ENCODE peak calls at places on chromosomes 16 and 17, in five cellular contexts. One of them, this sample, is unnamed.

GRCh38 chr17:19714542-19715411 is 1.6 kb downstream of the SLC47A2 start:
- DNase-seq in ovary: no peak
- DNase-seq in stomach: no peak
- DNase-seq in tibial nerve: no peak
- DNase-seq in adrenal gland: no peak
- DNase-seq in this sample: no peak

GRCh38 chr16:31182391-31182790 is 2.5 kb downstream of the FUS start:
- DNase-seq in adrenal gland: no peak
- DNase-seq in stomach: no peak
- DNase-seq in tibial nerve: no peak
- DNase-seq in ovary: no peak
- DNase-seq in this sample: no peak

GRCh38 chr16:88290850-88291830 is 91.6 kb upstream of the ZNF469 start:
- DNase-seq in ovary: no peak
- DNase-seq in tibial nerve: no peak
- DNase-seq in adrenal gland: no peak
- DNase-seq in stomach: no peak
- DNase-seq in this sample: no peak

GRCh38 chr17:54544239-54544638 is 356.4 kb upstream of the TOM1L1 start:
- DNase-seq in tibial nerve: no peak
- DNase-seq in adrenal gland: no peak
- DNase-seq in stomach: no peak
- DNase-seq in ovary: no peak
- DNase-seq in this sample: no peak

GRCh38 chr17:8466466-8466865 is 30.8 kb downstream of the NDEL1 start:
- DNase-seq in adrenal gland: no peak
- DNase-seq in stomach: no peak
- DNase-seq in tibial nerve: no peak
- DNase-seq in ovary: no peak
- DNase-seq in this sample: no peak

GRCh38 chr16:56282455-56282854 is 91.2 kb downstream of the GNAO1 start:
- DNase-seq in ovary: no peak
- DNase-seq in stomach: no peak
- DNase-seq in adrenal gland: no peak
- DNase-seq in tibial nerve: no peak
- DNase-seq in this sample: no peak

GRCh38 chr16:66677836-66678235 is 18.7 kb downstream of the CMTM4 start:
- DNase-seq in tibial nerve: no peak
- DNase-seq in stomach: no peak
- DNase-seq in ovary: no peak
- DNase-seq in adrenal gland: no peak
- DNase-seq in this sample: no peak

GRCh38 chr17:57810740-57811632 is 38.9 kb downstream of the MRPS23 start:
- DNase-seq in ovary: peak
- DNase-seq in adrenal gland: peak
- DNase-seq in stomach: no peak
- DNase-seq in tibial nerve: no peak
- DNase-seq in this sample: peak

GRCh38 chr17:31488264-31488981 is 96.9 kb downstream of the RAB11FIP4 start:
- DNase-seq in stomach: peak
- DNase-seq in adrenal gland: no peak
- DNase-seq in ovary: no peak
- DNase-seq in tibial nerve: no peak
- DNase-seq in this sample: peak

GRCh38 chr17:65533855-65534457 is 27.5 kb downstream of the AXIN2 start:
- DNase-seq in ovary: no peak
- DNase-seq in adrenal gland: no peak
- DNase-seq in tibial nerve: no peak
- DNase-seq in stomach: no peak
- DNase-seq in this sample: no peak
- TF ChIP-seq CTCF in ovary: no peak
- TF ChIP-seq CTCF in adrenal gland: no peak
- TF ChIP-seq CTCF in tibial nerve: no peak
- TF ChIP-seq CTCF in stomach: no peak
- TF ChIP-seq CTCF in this sample: no peak

GRCh38 chr17:46032909-46033308 is 33.9 kb downstream of the STH start:
- DNase-seq in stomach: no peak
- DNase-seq in adrenal gland: no peak
- DNase-seq in tibial nerve: no peak
- DNase-seq in ovary: peak
- DNase-seq in this sample: no peak

GRCh38 chr17:46035112-46035818 is 36.2 kb downstream of the STH start:
- DNase-seq in adrenal gland: no peak
- DNase-seq in stomach: no peak
- DNase-seq in tibial nerve: no peak
- DNase-seq in ovary: no peak
- DNase-seq in this sample: no peak

GRCh38 chr17:46031440-46031839 is 32.4 kb downstream of the STH start:
- DNase-seq in ovary: peak
- DNase-seq in adrenal gland: no peak
- DNase-seq in stomach: no peak
- DNase-seq in tibial nerve: no peak
- DNase-seq in this sample: no peak

GRCh38 chr17:46031920-46032319 is 32.9 kb downstream of the STH start:
- DNase-seq in tibial nerve: no peak
- DNase-seq in stomach: no peak
- DNase-seq in ovary: peak
- DNase-seq in adrenal gland: no peak
- DNase-seq in this sample: no peak

GRCh38 chr17:46033392-46033791 is 34.3 kb downstream of the STH start:
- DNase-seq in stomach: no peak
- DNase-seq in tibial nerve: no peak
- DNase-seq in ovary: peak
- DNase-seq in adrenal gland: no peak
- DNase-seq in this sample: no peak
- H3K27ac ChIP-seq in stomach: no peak
- H3K27ac ChIP-seq in tibial nerve: no peak
- H3K27ac ChIP-seq in ovary: no peak
- H3K27ac ChIP-seq in adrenal gland: no peak
- H3K27ac ChIP-seq in this sample: no peak

DNA sequence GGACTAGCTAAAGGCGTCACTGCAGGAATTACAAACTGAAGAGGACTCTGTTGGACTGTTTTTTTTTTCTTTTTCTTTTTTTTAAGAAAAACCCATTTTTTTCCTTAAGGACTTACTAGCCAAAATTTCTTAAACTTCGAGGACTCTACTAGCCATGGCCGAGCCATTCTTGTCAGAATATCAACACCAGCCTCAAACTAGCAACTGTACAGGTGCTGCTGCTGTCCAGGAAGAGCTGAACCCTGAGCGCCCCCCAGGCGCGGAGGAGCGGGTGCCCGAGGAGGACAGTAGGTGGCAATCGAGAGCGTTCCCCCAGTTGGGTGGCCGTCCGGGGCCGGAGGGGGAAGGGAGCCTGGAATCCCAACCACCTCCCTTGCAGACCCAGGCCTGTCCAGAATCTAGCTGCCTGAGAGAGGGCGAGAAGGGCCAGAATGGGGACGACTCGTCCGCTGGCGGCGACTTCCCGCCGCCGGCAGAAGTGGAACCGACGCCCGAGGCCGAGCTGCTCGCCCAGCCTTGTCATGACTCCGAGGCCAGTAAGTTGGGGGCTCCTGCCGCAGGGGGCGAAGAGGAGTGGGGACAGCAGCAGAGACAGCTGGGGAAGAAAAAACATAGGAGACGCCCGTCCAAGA is 878 bp downstream of the HEXIM1 start:
- DNase-seq in stomach: peak
- DNase-seq in adrenal gland: peak
- DNase-seq in ovary: peak
- DNase-seq in tibial nerve: peak
- DNase-seq in this sample: peak
- TF ChIP-seq POLR2A in stomach: no peak
- TF ChIP-seq POLR2A in adrenal gland: peak
- TF ChIP-seq POLR2A in ovary: peak
- TF ChIP-seq POLR2A in tibial nerve: peak
- TF ChIP-seq POLR2A in this sample: peak

DNA sequence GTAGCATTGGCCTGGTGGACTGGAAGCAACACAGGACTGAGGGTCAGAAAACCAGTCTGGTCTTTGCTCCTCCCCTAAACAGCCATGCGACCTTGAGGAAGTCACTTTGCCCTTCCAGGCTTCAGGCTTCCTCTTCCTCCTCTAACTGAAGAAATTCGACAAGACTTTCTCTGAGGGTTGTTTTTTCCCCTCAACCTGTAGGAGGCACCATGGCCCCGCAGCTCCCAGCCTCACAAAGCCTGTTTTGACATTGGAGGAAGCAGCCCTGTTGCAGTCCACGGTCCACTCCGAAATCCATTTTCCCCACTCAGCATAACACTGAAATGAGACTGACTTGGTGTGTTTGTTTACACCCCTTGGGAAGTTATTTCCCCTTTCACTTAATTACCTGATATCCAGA is 41.2 kb upstream of the PIRT start:
- DNase-seq in tibial nerve: no peak
- DNase-seq in stomach: peak
- DNase-seq in ovary: no peak
- DNase-seq in adrenal gland: no peak
- DNase-seq in this sample: peak
- TF ChIP-seq CTCF in tibial nerve: no peak
- TF ChIP-seq CTCF in stomach: no peak
- TF ChIP-seq CTCF in ovary: no peak
- TF ChIP-seq CTCF in adrenal gland: no peak
- TF ChIP-seq CTCF in this sample: peak

DNA sequence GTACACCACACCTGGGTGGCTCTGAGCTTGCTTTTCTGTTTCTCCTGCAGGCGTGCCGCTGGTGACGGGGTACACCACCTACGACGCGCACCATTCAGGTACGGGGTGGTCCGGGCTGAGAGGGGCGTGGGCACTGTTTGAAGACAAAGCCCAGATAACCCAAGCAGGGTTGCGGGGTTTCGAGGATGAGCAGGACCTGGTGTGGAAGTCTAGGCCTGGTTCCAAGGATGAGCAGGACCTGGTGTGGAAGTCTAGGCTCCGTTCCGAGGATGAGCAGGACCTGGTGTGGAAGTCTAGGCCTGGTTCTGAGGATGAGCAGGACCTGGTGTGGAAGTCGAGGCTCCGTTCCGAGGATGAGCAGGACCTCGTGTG is 15.4 kb downstream of the IRF8 start:
- DNase-seq in adrenal gland: no peak
- DNase-seq in ovary: no peak
- DNase-seq in tibial nerve: no peak
- DNase-seq in stomach: no peak
- DNase-seq in this sample: no peak
- H3K27ac ChIP-seq in adrenal gland: no peak
- H3K27ac ChIP-seq in ovary: no peak
- H3K27ac ChIP-seq in tibial nerve: no peak
- H3K27ac ChIP-seq in stomach: no peak
- H3K27ac ChIP-seq in this sample: no peak